ENCODE peak calls at places on chromosomes 4 and X, in four cellular contexts. One of them, this sample, is unnamed.

GRCh38 chr4:7183161-7183560 is 9.2 kb upstream of the SORCS2 start:
- DNase-seq in GM12892: no peak
- DNase-seq in K562: no peak
- DNase-seq in H1: no peak
- DNase-seq in this sample: no peak

GRCh38 chrX:46811101-46811500 is 25.7 kb upstream of the RP2 start:
- DNase-seq in GM12892: no peak
- DNase-seq in K562: no peak
- DNase-seq in H1: no peak
- DNase-seq in this sample: no peak

GRCh38 chr4:38917481-38918025 is 49.9 kb downstream of the FAM114A1 start:
- DNase-seq in GM12892: no peak
- DNase-seq in K562: no peak
- DNase-seq in H1: no peak
- DNase-seq in this sample: no peak

GRCh38 chrX:150212672-150213480 is 150.2 kb upstream of the MAMLD1 start:
- DNase-seq in GM12892: no peak
- DNase-seq in K562: no peak
- DNase-seq in H1: no peak
- DNase-seq in this sample: no peak

GRCh38 chr4:136713140-136713539 is 819.2 kb downstream of the PCDH18 start:
- DNase-seq in GM12892: no peak
- DNase-seq in K562: no peak
- DNase-seq in H1: peak; percentile 19
- DNase-seq in this sample: no peak

GRCh38 chrX:72340046-72340445 is 34.3 kb upstream of the CITED1 start:
- DNase-seq in GM12892: no peak
- DNase-seq in K562: no peak
- DNase-seq in H1: no peak
- DNase-seq in this sample: no peak

GRCh38 chr4:153663667-153664066 is 20.4 kb upstream of the TLR2 start:
- DNase-seq in GM12892: no peak
- DNase-seq in K562: no peak
- DNase-seq in H1: no peak
- DNase-seq in this sample: no peak

GRCh38 chr4:10104211-10104990 is 12.2 kb downstream of the WDR1 start:
- DNase-seq in GM12892: no peak
- DNase-seq in K562: no peak
- DNase-seq in H1: no peak
- DNase-seq in this sample: no peak

GRCh38 chr4:103099691-103100392 is at the start of gene BDH2:
- DNase-seq in GM12892: no peak
- DNase-seq in K562: peak; percentile 84
- DNase-seq in H1: peak; percentile 27
- DNase-seq in this sample: peak; percentile 43

GRCh38 chr4:128846063-128846462 is 36.6 kb downstream of the JADE1 start:
- DNase-seq in GM12892: no peak
- DNase-seq in K562: no peak
- DNase-seq in H1: no peak
- DNase-seq in this sample: no peak

GRCh38 chrX:50648151-50648550 is 165.8 kb downstream of the SHROOM4 start:
- DNase-seq in GM12892: no peak
- DNase-seq in K562: no peak
- DNase-seq in H1: no peak
- DNase-seq in this sample: no peak

GRCh38 chr4:172099376-172099775 is 286.2 kb downstream of the GALNTL6 start:
- DNase-seq in GM12892: no peak
- DNase-seq in K562: no peak
- DNase-seq in H1: no peak
- DNase-seq in this sample: no peak

GRCh38 chrX:153971632-153972367 is at the start of gene HCFC1:
- DNase-seq in GM12892: peak; percentile 79
- DNase-seq in K562: peak; percentile 93
- DNase-seq in H1: no peak
- DNase-seq in this sample: peak; percentile 53
- TF ChIP-seq POLR2A in GM12892: peak; percentile 76
- TF ChIP-seq POLR2A in K562: peak; percentile 80
- TF ChIP-seq POLR2A in H1: peak; percentile 64
- TF ChIP-seq POLR2A in this sample: peak; percentile 47

GRCh38 chr4:40434126-40434692 is 99.1 kb downstream of the CHRNA9 start:
- DNase-seq in GM12892: no peak
- DNase-seq in K562: no peak
- DNase-seq in H1: no peak
- DNase-seq in this sample: no peak

GRCh38 chr4:40441415-40441814 is 106.3 kb downstream of the CHRNA9 start:
- DNase-seq in GM12892: no peak
- DNase-seq in K562: no peak
- DNase-seq in H1: no peak
- DNase-seq in this sample: no peak

GRCh38 chr4:40439519-40439918 is 104.4 kb downstream of the CHRNA9 start:
- DNase-seq in GM12892: no peak
- DNase-seq in K562: no peak
- DNase-seq in H1: no peak
- DNase-seq in this sample: no peak

GRCh38 chr4:40437741-40438383 is 102.7 kb downstream of the CHRNA9 start:
- DNase-seq in GM12892: no peak
- DNase-seq in K562: no peak
- DNase-seq in H1: no peak
- DNase-seq in this sample: no peak

DNA sequence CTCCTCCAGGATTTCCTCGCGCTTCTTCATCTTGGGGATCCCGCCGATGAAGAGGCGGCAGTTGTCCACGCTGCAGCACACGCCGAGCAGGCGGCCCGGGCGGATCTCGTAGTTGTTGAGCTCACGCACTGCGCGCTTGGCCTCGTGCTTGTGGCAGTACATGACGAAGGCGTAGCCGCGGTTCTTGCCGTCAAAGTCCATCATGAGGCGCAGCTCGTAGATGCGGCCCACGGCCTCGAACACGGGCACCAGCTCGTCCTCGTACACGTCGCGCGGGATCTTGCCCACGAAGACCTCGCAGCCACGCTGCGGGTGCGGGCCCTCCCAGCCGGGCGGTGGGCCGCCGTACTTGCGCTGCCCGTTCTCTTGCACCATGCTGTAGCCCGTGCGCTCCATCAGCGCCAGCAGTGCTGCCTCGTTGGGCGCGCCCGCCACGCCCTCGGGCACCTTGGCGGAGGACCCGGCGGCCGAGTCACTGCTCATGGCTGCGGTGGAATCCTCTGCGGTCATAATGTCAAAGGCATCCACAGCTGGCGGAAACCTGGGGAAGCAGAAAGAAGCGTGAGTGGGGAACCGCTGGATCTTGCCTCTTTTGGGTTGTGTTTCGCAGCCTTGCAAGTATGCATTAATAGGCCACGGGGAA is 103.4 kb downstream of the CHRNA9 start:
- DNase-seq in GM12892: no peak
- DNase-seq in K562: no peak
- DNase-seq in H1: no peak
- DNase-seq in this sample: no peak
- TF ChIP-seq TAF1 in GM12892: no peak
- TF ChIP-seq TAF1 in K562: no peak
- TF ChIP-seq TAF1 in H1: no peak
- TF ChIP-seq TAF1 in this sample: no peak

GRCh38 chrX:2501246-2502102 is 698 bp upstream of the DHRSX start:
- DNase-seq in GM12892: no peak
- DNase-seq in K562: no peak
- DNase-seq in H1: no peak
- DNase-seq in this sample: no peak

GRCh38 chrX:2499507-2499906 is 1.3 kb downstream of the DHRSX start:
- DNase-seq in GM12892: no peak
- DNase-seq in K562: no peak
- DNase-seq in H1: no peak
- DNase-seq in this sample: no peak

GRCh38 chrX:2502120-2502667 is 1.4 kb upstream of the DHRSX start:
- DNase-seq in GM12892: no peak
- DNase-seq in K562: no peak
- DNase-seq in H1: no peak
- DNase-seq in this sample: no peak

GRCh38 chrX:2500091-2500680 is 590 bp downstream of the DHRSX start:
- DNase-seq in GM12892: peak; percentile 61
- DNase-seq in K562: peak; percentile 45
- DNase-seq in H1: no peak
- DNase-seq in this sample: no peak

DNA sequence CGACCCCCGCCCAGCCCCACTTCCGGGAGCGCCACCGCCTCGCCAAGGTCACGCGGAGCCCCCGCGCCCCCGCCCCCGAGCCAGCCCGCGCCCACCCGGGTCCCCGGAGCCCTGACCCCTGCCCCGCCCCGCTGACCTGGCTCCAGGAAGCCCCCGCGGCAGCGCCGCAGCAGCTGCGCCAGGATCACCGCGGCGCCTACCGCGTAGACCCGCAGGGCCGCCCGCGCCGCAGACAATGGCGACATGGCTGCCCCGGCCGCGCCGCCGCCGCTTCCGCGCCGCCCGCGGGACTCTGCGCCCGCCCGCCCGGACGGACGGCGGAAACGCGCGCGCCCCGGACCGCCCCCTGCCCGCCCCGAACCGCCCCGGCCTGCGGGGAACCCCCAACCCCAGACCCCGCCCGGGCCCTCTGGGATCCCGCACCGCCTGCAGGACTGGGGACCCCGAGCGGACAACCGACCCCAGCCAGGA is at the start of the genes DHRSX and ZBED1:
- DNase-seq in GM12892: peak; percentile 77
- DNase-seq in K562: peak; percentile 29
- DNase-seq in H1: no peak
- DNase-seq in this sample: peak; percentile 69
- TF ChIP-seq POLR2A in GM12892: peak; percentile 81
- TF ChIP-seq POLR2A in K562: no peak
- TF ChIP-seq POLR2A in H1: peak; percentile 66
- TF ChIP-seq POLR2A in this sample: peak; percentile 31

GRCh38 chrX:11100281-11101035 is 10.7 kb upstream of the HCCS start:
- DNase-seq in GM12892: no peak
- DNase-seq in K562: peak; percentile 37
- DNase-seq in H1: no peak
- DNase-seq in this sample: no peak
- TF ChIP-seq TAF1 in GM12892: no peak
- TF ChIP-seq TAF1 in K562: no peak
- TF ChIP-seq TAF1 in H1: no peak
- TF ChIP-seq TAF1 in this sample: no peak

DNA sequence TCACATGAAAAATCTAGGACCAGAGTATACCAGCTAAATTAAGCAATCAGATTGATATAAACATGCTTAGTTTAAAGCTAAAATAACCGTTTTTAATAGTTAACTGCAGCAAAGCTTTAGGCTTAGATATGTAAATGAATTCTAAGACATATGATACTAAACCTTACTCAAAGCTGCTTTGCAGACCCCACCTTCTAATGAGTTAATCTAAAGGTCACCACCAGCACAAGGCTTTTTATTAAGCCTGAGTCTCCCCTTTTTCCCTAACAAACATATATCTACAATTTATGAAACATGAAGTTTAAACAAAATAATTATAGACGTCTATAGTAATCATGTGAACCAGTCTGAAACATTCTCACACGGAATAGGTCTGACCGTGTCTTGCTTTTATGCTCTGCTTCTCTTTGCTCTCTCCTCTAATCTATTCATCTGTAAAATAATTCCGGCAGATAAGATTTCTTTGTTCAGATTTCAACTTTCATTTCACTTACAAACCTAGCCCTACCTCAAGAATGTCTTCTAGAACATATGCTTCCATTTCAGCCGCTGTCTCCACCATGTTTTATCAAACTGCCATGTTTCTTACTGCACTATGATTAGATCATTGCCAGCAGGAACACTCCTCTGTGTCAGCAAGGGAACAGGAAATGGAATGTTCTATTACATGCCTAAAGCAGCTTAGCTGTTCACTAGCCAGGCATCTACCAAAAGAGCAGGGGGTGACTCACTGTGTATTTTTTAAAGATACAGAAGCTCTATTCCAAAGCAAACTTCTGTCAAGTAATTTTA is 35.9 kb downstream of the ANKRD17 start:
- DNase-seq in GM12892: no peak
- DNase-seq in K562: peak; percentile 91
- DNase-seq in H1: no peak
- DNase-seq in this sample: peak; percentile 20
- TF ChIP-seq POLR2A in GM12892: peak; percentile 62
- TF ChIP-seq POLR2A in K562: peak; percentile 97
- TF ChIP-seq POLR2A in H1: no peak
- TF ChIP-seq POLR2A in this sample: peak; percentile 96

GRCh38 chrX:16185725-16186136 is 18.4 kb downstream of the MAGEB17 start:
- DNase-seq in GM12892: no peak
- DNase-seq in K562: peak; percentile 38
- DNase-seq in H1: no peak
- DNase-seq in this sample: no peak
- TF ChIP-seq TAF1 in GM12892: no peak
- TF ChIP-seq TAF1 in K562: no peak
- TF ChIP-seq TAF1 in H1: no peak
- TF ChIP-seq TAF1 in this sample: no peak

GRCh38 chr4:73533515-73534422 is 52.2 kb downstream of the AFM start:
- DNase-seq in GM12892: no peak
- DNase-seq in K562: no peak
- DNase-seq in H1: no peak
- DNase-seq in this sample: no peak

GRCh38 chr4:73539386-73539785 is 57.8 kb downstream of the AFM start:
- DNase-seq in GM12892: no peak
- DNase-seq in K562: no peak
- DNase-seq in H1: no peak
- DNase-seq in this sample: no peak

GRCh38 chr4:73541251-73541650 is 59.7 kb downstream of the AFM start:
- DNase-seq in GM12892: no peak
- DNase-seq in K562: no peak
- DNase-seq in H1: no peak
- DNase-seq in this sample: no peak

DNA sequence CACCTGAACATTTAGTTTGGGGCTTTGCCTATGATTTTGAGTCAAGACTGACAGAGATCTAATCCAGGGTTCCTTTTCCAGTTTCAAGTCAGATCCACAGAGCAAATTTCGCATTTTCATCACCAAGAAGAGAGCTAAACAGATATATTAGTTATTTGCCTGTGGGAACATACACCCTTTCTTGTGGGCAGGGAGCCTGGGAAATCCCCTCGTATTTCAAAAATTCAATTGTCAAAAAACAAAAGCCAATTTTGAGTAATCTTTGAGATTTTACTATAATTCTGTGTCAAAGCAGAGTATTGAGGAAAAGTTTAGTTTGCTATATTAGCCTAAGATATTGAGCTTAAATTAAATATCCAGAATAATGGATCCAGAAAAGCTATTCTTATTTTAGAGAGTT is 56.6 kb downstream of the AFM start:
- DNase-seq in GM12892: no peak
- DNase-seq in K562: no peak
- DNase-seq in H1: no peak
- DNase-seq in this sample: no peak
- TF ChIP-seq POLR2A in GM12892: no peak
- TF ChIP-seq POLR2A in K562: no peak
- TF ChIP-seq POLR2A in H1: no peak
- TF ChIP-seq POLR2A in this sample: no peak

GRCh38 chr4:2831611-2832308 is 11.9 kb upstream of the ADD1 start:
- DNase-seq in GM12892: peak; percentile 21
- DNase-seq in K562: no peak
- DNase-seq in H1: no peak
- DNase-seq in this sample: peak; percentile 11
- TF ChIP-seq TAF1 in GM12892: no peak
- TF ChIP-seq TAF1 in K562: no peak
- TF ChIP-seq TAF1 in H1: no peak
- TF ChIP-seq TAF1 in this sample: no peak

GRCh38 chr4:119026662-119027444 is 108.8 kb upstream of the MYOZ2 start:
- DNase-seq in GM12892: no peak
- DNase-seq in K562: no peak
- DNase-seq in H1: no peak
- DNase-seq in this sample: no peak
- TF ChIP-seq POLR2A in GM12892: no peak
- TF ChIP-seq POLR2A in K562: no peak
- TF ChIP-seq POLR2A in H1: no peak
- TF ChIP-seq POLR2A in this sample: no peak

This sample was measured in GM12891.